ENCODE peak calls at places on chromosomes 12 and 14, in six cellular contexts. A, M, Y, H, B and X are unnamed samples.

GRCh38 chr12:12837025-12837872 is 24.1 kb downstream of the DDX47 start:
- DNase-seq in A (no peak), M (peak; percentile 27), Y (no peak), H (no peak), B (peak; percentile 79), X (peak; percentile 19)

GRCh38 chr12:49033611-49034286 is 15.2 kb upstream of the PRKAG1 start:
- DNase-seq in A (no peak), M (no peak), Y (no peak), H (no peak), B (no peak), X (no peak)

GRCh38 chr12:57368349-57369095 is 62.3 kb downstream of the R3HDM2 start:
- DNase-seq in A (no peak), M (no peak), Y (no peak), H (no peak), B (no peak), X (no peak)

GRCh38 chr12:45989277-45989856 is 1.0 kb downstream of the SCAF11 start:
- DNase-seq in A (no peak), M (no peak), Y (no peak), H (no peak), B (no peak), X (no peak)

GRCh38 chr12:13044859-13045384 is 741 bp downstream of the FAM234B start:
- DNase-seq in A (no peak), M (no peak), Y (no peak), H (no peak), B (no peak), X (no peak)

GRCh38 chr12:104576980-104577925 is 120.5 kb downstream of the CHST11 start:
- DNase-seq in A (no peak), M (no peak), Y (no peak), H (no peak), B (peak; percentile 90), X (no peak)

GRCh38 chr12:77947326-77947725 is 116.6 kb downstream of the NAV3 start:
- DNase-seq in A (no peak), M (no peak), Y (no peak), H (no peak), B (peak; percentile 20), X (no peak)

GRCh38 chr14:77043177-77043983 is 14.9 kb upstream of the IRF2BPL start:
- DNase-seq in A (no peak), M (no peak), Y (peak; percentile 65), H (peak; percentile 86), B (peak; percentile 59), X (no peak)

GRCh38 chr14:95059126-95059525 is 98.2 kb downstream of the DICER1 start:
- DNase-seq in A (no peak), M (no peak), Y (no peak), H (no peak), B (no peak), X (no peak)

GRCh38 chr14:100577321-100577985 is 9.8 kb downstream of the BEGAIN start:
- DNase-seq in A (peak; percentile 46), M (no peak), Y (peak; percentile 32), H (no peak), B (no peak), X (no peak)

GRCh38 chr14:106010783-106011182 is 484.4 kb downstream of the TMEM121 start:
- DNase-seq in A (no peak), M (no peak), Y (no peak), H (no peak), B (no peak), X (no peak)

GRCh38 chr14:105392161-105393090 is 5.9 kb upstream of the TEX22 start:
- DNase-seq in A (peak; percentile 41), M (no peak), Y (no peak), H (no peak), B (no peak), X (peak; percentile 89)

GRCh38 chr14:46048127-46048526 is 603.5 kb downstream of the RPL10L start:
- DNase-seq in A (no peak), M (no peak), Y (no peak), H (no peak), B (peak; percentile 35), X (peak; percentile 61)

GRCh38 chr14:41607119-41607785 is 576 bp downstream of the LRFN5 start:
- DNase-seq in A (no peak), M (no peak), Y (no peak), H (no peak), B (no peak), X (no peak)

GRCh38 chr12:71447691-71448660 is 8.4 kb downstream of the LGR5 start:
- DNase-seq in A (no peak), M (no peak), Y (no peak), H (no peak), B (no peak), X (no peak)

GRCh38 chr12:4824415-4824814 is 85.3 kb upstream of the KCNA1 start:
- DNase-seq in A (no peak), M (no peak), Y (no peak), H (no peak), B (peak; percentile 53), X (no peak)

GRCh38 chr14:77505031-77505430 is 6.4 kb upstream of the ISM2 start:
- DNase-seq in A (no peak), M (no peak), Y (no peak), H (no peak), B (no peak), X (no peak)

GRCh38 chr12:116196752-116197718 is 80.5 kb downstream of the MED13L start:
- DNase-seq in A (no peak), M (no peak), Y (no peak), H (no peak), B (peak; percentile 50), X (no peak)

GRCh38 chr12:116200812-116201211 is 76.7 kb downstream of the MED13L start:
- DNase-seq in A (no peak), M (no peak), Y (no peak), H (no peak), B (no peak), X (no peak)

GRCh38 chr12:116201359-116201758 is 76.1 kb downstream of the MED13L start:
- DNase-seq in A (no peak), M (no peak), Y (no peak), H (no peak), B (no peak), X (no peak)

GRCh38 chr12:116201908-116202307 is 75.6 kb downstream of the MED13L start:
- DNase-seq in A (no peak), M (no peak), Y (no peak), H (no peak), B (peak; percentile 16), X (no peak)

GRCh38 chr12:116199160-116199559 is 78.3 kb downstream of the MED13L start:
- DNase-seq in A (no peak), M (no peak), Y (no peak), H (no peak), B (no peak), X (no peak)
- H3K27ac ChIP-seq in A (no peak overlapping the region), M (no peak overlapping the region), Y (no peak overlapping the region), H (no peak overlapping the region), B (no peak overlapping the region), X (no peak overlapping the region)

GRCh38 chr12:124327362-124328043 is 32.6 kb downstream of the RFLNA start:
- DNase-seq in A (no peak), M (no peak), Y (peak; percentile 67), H (no peak), B (no peak), X (no peak)

GRCh38 chr12:124326104-124326503 is 31.2 kb downstream of the RFLNA start:
- DNase-seq in A (no peak), M (no peak), Y (no peak), H (no peak), B (no peak), X (no peak)

GRCh38 chr12:124324803-124325705 is 30.2 kb downstream of the RFLNA start:
- DNase-seq in A (no peak), M (no peak), Y (no peak), H (no peak), B (no peak), X (no peak)

GRCh38 chr12:124326899-124327298 is 32.0 kb downstream of the RFLNA start:
- DNase-seq in A (no peak), M (no peak), Y (no peak), H (no peak), B (no peak), X (peak; percentile 97)

DNA sequence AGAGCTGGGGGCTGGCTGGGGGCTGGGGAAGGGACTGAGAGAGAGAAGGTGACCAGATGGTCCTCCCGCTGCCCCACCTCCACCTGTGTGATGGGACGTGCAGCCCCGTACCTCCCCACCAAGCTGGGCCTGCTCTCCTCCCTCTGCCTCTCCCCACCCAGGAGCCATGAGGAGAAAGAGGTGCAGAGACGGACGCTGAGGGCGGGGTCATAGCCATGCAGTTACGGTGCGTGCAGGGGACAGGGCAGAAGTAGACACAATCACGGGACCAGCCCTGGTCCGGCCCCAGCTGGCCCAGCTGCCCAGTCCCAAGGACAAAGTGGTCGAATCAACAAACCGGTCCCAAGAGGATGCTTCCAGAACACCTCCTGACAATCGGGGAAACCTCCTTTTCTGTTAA is 33.2 kb downstream of the RFLNA start:
- DNase-seq in A (no peak), M (no peak), Y (peak; percentile 85), H (no peak), B (no peak), X (peak; percentile 85)
- H3K27ac ChIP-seq in A (no peak overlapping the region), M (no peak overlapping the region), Y (peak overlapping the region; percentile 89), H (peak overlapping the region; percentile 78), B (no peak overlapping the region), X (peak overlapping the region; percentile 94)

GRCh38 chr12:113207621-113208040 is 13.6 kb upstream of the TPCN1 start:
- DNase-seq in A (no peak), M (no peak), Y (no peak), H (no peak), B (no peak), X (no peak)
- H3K27ac ChIP-seq in A (no peak overlapping the region), M (peak overlapping the region; percentile 59), Y (peak overlapping the region; percentile 75), H (no peak overlapping the region), B (no peak overlapping the region), X (no peak overlapping the region)

GRCh38 chr14:68405959-68406358 is 386.9 kb downstream of the ZFP36L1 start:
- DNase-seq in A (no peak), M (no peak), Y (no peak), H (no peak), B (no peak), X (no peak)
- H3K27ac ChIP-seq in A (no peak overlapping the region), M (no peak overlapping the region), Y (no peak overlapping the region), H (no peak overlapping the region), B (no peak overlapping the region), X (no peak overlapping the region)

DNA sequence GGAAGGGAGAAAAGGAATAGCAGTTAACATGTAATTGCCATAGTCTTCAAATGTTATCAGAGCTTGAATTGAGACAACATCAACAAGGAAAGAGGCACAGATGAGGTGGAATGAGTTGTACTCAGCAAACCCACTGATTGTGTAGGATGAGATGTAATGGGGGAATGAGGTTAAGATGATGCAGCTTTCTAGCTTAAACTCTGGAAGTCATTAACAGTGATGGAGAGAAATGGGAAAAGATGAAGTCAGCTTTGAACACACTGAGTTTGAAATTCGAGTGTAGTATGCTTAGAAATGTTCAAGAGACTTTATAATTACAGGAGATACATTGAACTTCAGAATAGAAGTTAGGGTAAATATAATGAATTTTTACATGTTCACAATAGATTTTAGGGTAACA is 106.9 kb downstream of the PRKD1 start:
- DNase-seq in A (no peak), M (no peak), Y (no peak), H (no peak), B (no peak), X (no peak)
- H3K27ac ChIP-seq in A (no peak overlapping the region), M (no peak overlapping the region), Y (no peak overlapping the region), H (no peak overlapping the region), B (no peak overlapping the region), X (no peak overlapping the region)